ENCODE peak calls at places on chromosome 5, in six cellular contexts. Q, U, N, J, R and T are unnamed samples.

GRCh38 chr5:170302729-170303501 is 5.3 kb upstream of the LCP2 start:
- DNase-seq in Q (peak; percentile 58), U (peak; percentile 87), N (no peak), J (no peak), R (no peak), T (no peak)

GRCh38 chr5:142684508-142685031 is 1.3 kb downstream of the FGF1 start:
- DNase-seq in Q (no peak), U (no peak), N (no peak), J (no peak), R (no peak), T (no peak)

GRCh38 chr5:141223112-141223783 is at the start of gene PCDHB14:
- DNase-seq in Q (no peak), U (no peak), N (no peak), J (no peak), R (no peak), T (no peak)

GRCh38 chr5:107247427-107247826 is 423.3 kb downstream of the EFNA5 start:
- DNase-seq in Q (no peak), U (no peak), N (no peak), J (no peak), R (no peak), T (no peak)

GRCh38 chr5:145562931-145563330 is 272.2 kb downstream of the PRELID2 start:
- DNase-seq in Q (no peak), U (no peak), N (no peak), J (no peak), R (no peak), T (no peak)

GRCh38 chr5:10592598-10592997 is 28.7 kb downstream of the ANKRD33B start:
- DNase-seq in Q (peak; percentile 17), U (no peak), N (no peak), J (no peak), R (no peak), T (no peak)

GRCh38 chr5:132883261-132883834 is 9.9 kb downstream of the LEAP2 start:
- DNase-seq in Q (peak; percentile 66), U (peak; percentile 74), N (peak; percentile 51), J (peak; percentile 55), R (no peak), T (peak; percentile 80)

GRCh38 chr5:71932649-71933338 is 174.5 kb upstream of the MAP1B start:
- DNase-seq in Q (no peak), U (no peak), N (peak; percentile 60), J (peak; percentile 59), R (no peak), T (peak; percentile 81)

GRCh38 chr5:168269950-168270349 is 21.5 kb upstream of the WWC1 start:
- DNase-seq in Q (no peak), U (no peak), N (no peak), J (no peak), R (no peak), T (peak; percentile 56)

GRCh38 chr5:151471276-151471675 is 23.9 kb downstream of the SLC36A1 start:
- DNase-seq in Q (no peak), U (no peak), N (no peak), J (no peak), R (no peak), T (no peak)

GRCh38 chr5:154478224-154478565 is at the start of gene HAND1:
- DNase-seq in Q (peak; percentile 36), U (peak; percentile 98), N (peak; percentile 75), J (peak; percentile 40), R (no peak), T (peak; percentile 95)

GRCh38 chr5:135821061-135821781 is 13.2 kb upstream of the SLC25A48 start:
- DNase-seq in Q (no peak), U (no peak), N (no peak), J (no peak), R (no peak), T (no peak)

GRCh38 chr5:168311061-168311566 is 19.7 kb downstream of the WWC1 start:
- DNase-seq in Q (peak; percentile 53), U (no peak), N (peak; percentile 59), J (peak; percentile 51), R (no peak), T (no peak)

GRCh38 chr5:134370871-134371833 is at the start of gene UBE2B:
- DNase-seq in Q (peak; percentile 100), U (peak; percentile 100), N (peak; percentile 98), J (peak; percentile 98), R (peak; percentile 100), T (peak; percentile 100)
- TF ChIP-seq EP300 in Q (peak; percentile 47), U (peak; percentile 22), N (peak; percentile 63), J (peak; percentile 37), R (no peak), T (no peak)

GRCh38 chr5:139273322-139273571 is 20.3 kb upstream of the MATR3 start:
- DNase-seq in Q (no peak), U (no peak), N (no peak), J (no peak), R (no peak), T (peak; percentile 37)

GRCh38 chr5:139272471-139273321 is 20.8 kb upstream of the MATR3 start:
- DNase-seq in Q (no peak), U (no peak), N (peak; percentile 85), J (no peak), R (no peak), T (no peak)

GRCh38 chr5:139273572-139274264 is 19.8 kb upstream of the MATR3 start:
- DNase-seq in Q (peak; percentile 94), U (peak; percentile 94), N (peak; percentile 94), J (peak; percentile 93), R (peak; percentile 90), T (peak; percentile 89)

GRCh38 chr5:139268364-139269202 is 25.0 kb upstream of the MATR3 start:
- DNase-seq in Q (no peak), U (no peak), N (no peak), J (no peak), R (no peak), T (no peak)

DNA sequence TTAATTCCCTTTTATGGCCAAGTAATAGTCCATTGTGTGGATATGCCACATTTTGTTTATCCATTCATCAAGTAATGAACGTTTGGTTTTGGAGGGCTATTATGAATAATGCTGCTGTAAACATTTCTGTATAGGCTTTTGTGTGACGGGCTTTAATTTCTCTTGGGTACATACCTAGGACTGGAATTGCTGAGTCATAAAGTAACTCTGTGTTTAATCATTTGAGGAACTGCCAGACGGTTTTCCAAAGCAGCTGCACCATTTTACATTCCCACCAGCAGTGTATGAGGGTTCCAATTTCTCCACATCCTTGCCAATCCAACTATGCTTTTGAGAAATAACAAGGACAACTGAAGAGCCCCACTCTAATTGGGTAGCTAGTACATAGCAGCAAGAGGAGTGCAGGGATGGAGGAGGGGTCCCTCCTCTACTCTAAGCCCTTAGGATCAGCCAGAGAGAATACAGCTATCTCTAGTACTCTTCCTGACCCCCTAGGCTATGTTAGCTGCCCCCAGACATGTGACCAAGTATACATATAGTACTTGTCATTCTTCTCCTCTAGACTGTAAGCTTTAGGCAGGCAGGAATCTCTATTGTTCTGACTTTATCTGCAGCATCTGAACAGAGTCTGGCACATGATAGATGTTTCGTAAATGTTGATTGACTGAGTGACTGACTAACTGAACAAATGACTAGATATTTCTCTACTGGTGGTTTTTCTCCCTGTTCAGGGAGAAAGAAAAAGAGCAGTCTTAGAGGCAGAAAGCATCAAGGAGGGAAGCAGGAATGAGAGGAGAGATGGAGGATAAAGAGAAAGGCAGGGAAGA is 22.1 kb upstream of the MATR3 start:
- DNase-seq in Q (no peak), U (no peak), N (no peak), J (no peak), R (no peak), T (peak; percentile 71)
- TF ChIP-seq EP300 in Q (no peak), U (no peak), N (no peak), J (no peak), R (no peak), T (no peak)

GRCh38 chr5:158922263-158922592 is 177.5 kb downstream of the EBF1 start:
- DNase-seq in Q (no peak), U (no peak), N (no peak), J (no peak), R (no peak), T (no peak)
- TF ChIP-seq EP300 in Q (no peak), U (no peak), N (no peak), J (no peak), R (no peak), T (no peak)

GRCh38 chr5:171534009-171534895 is 114.8 kb downstream of the FGF18 start:
- DNase-seq in Q (no peak), U (no peak), N (no peak), J (peak; percentile 16), R (peak; percentile 65), T (no peak)
- TF ChIP-seq EP300 in Q (no peak), U (no peak), N (no peak), J (no peak), R (no peak), T (no peak)

GRCh38 chr5:149007174-149007573 is 55.7 kb downstream of the SH3TC2 start:
- DNase-seq in Q (no peak), U (no peak), N (no peak), J (no peak), R (no peak), T (no peak)

GRCh38 chr5:149002761-149003689 is 59.8 kb downstream of the SH3TC2 start:
- DNase-seq in Q (no peak), U (no peak), N (no peak), J (no peak), R (no peak), T (peak; percentile 27)

GRCh38 chr5:149002053-149002452 is 60.8 kb downstream of the SH3TC2 start:
- DNase-seq in Q (peak; percentile 47), U (no peak), N (no peak), J (no peak), R (no peak), T (peak; percentile 76)

GRCh38 chr5:149004559-149004958 is 58.3 kb downstream of the SH3TC2 start:
- DNase-seq in Q (no peak), U (no peak), N (no peak), J (no peak), R (no peak), T (no peak)

GRCh38 chr5:149005077-149005892 is 57.6 kb downstream of the SH3TC2 start:
- DNase-seq in Q (peak; percentile 31), U (no peak), N (no peak), J (no peak), R (no peak), T (peak; percentile 21)
- TF ChIP-seq EP300 in Q (no peak), U (no peak), N (no peak), J (no peak), R (no peak), T (no peak)

DNA sequence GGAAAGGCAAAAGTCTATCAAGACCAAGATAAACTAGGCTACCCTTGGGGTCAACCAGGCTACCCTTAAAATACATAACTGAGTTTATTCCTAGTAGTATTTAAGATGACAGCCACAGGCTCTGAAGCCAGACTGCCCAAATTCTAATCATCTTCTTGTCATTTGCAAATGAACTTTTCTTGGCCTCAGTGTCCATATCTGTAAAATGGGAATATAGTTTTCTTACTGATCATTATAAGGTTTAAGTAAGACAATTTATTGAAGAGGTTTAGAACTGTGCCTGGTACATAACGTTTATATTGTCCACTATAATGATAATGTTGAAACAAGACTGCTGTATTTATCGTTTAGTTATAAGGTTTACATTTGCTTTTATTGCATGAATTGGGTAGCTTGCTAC is 112.5 kb downstream of the SLC12A2 start:
- DNase-seq in Q (no peak), U (no peak), N (no peak), J (no peak), R (no peak), T (no peak)
- TF ChIP-seq EP300 in Q (no peak), U (no peak), N (no peak), J (no peak), R (no peak), T (no peak)